ENCODE peak calls at places on chromosomes 12 and 14, in seven cellular contexts. X is GM12865, P is Calu3, Y is IMR-90, S is cardiac fibroblast, C is right atrium auricular region, I is GM12878. V is an unnamed sample.

GRCh38 chr12:8847435-8847834 is 25.0 kb downstream of the A2ML1 start:
- DNase-seq in C (no peak), P (no peak), I (no peak), X (no peak), S (no peak), Y (no peak), V (no peak)

GRCh38 chr14:70189678-70190077 is 927 bp upstream of the SLC8A3 start:
- DNase-seq in Y (no peak), I (no peak), S (no peak), P (no peak), X (peak; percentile 19), C (no peak), V (no peak)

GRCh38 chr12:53230971-53231858 is 794 bp downstream of the RARG start:
- DNase-seq in Y (no peak), X (no peak), S (no peak), P (no peak), I (no peak), C (no peak), V (no peak)

GRCh38 chr12:20289512-20289911 is 78.8 kb upstream of the PDE3A start:
- DNase-seq in C (no peak), X (no peak), Y (no peak), I (no peak), S (no peak), P (no peak), V (no peak)

GRCh38 chr14:103213331-103213730 is 90.1 kb downstream of the TNFAIP2 start:
- DNase-seq in Y (no peak), C (no peak), P (peak; percentile 25), S (no peak), I (no peak), X (no peak), V (no peak)

GRCh38 chr12:6540181-6540877 is 6.0 kb downstream of the GAPDH start:
- DNase-seq in I (no peak), C (peak; percentile 97), S (peak; percentile 97), Y (peak; percentile 93), P (peak; percentile 78), X (peak; percentile 53), V (peak; percentile 96)

GRCh38 chr12:53195516-53196420 is 11.3 kb downstream of the ITGB7 start:
- DNase-seq in P (no peak), I (no peak), Y (no peak), S (no peak), X (no peak), C (no peak), V (no peak)

GRCh38 chr14:69580009-69580577 is 5.4 kb upstream of the CCDC177 start:
- DNase-seq in I (no peak), P (peak; percentile 66), C (peak; percentile 66), Y (peak; percentile 96), X (peak; percentile 57), S (peak; percentile 99), V (no peak)

GRCh38 chr12:78406776-78407335 is 457.7 kb upstream of the SYT1 start:
- DNase-seq in Y (peak; percentile 9), P (no peak), I (peak; percentile 5), S (peak; percentile 41), C (no peak), X (peak; percentile 44), V (no peak)

GRCh38 chr14:64979336-64980074 is 7.2 kb upstream of the FNTB start:
- DNase-seq in P (no peak), C (no peak), S (peak; percentile 23), I (no peak), X (no peak), Y (peak; percentile 77), V (no peak)

GRCh38 chr12:53940448-53941014 is 1.9 kb downstream of the HOXC13 start:
- DNase-seq in X (no peak), P (no peak), Y (no peak), C (no peak), I (no peak), S (no peak), V (no peak)

GRCh38 chr12:114636723-114637480 is 47.1 kb downstream of the TBX3 start:
- DNase-seq in C (no peak), P (peak; percentile 18), Y (peak; percentile 19), X (no peak), S (peak; percentile 26), I (no peak), V (no peak)

GRCh38 chr12:40693503-40693863 is 1.2 kb downstream of the CNTN1 start:
- DNase-seq in Y (no peak), X (no peak), P (no peak), S (no peak), I (no peak), C (no peak), V (no peak)

GRCh38 chr12:40156031-40156764 is 50.3 kb upstream of the SLC2A13 start:
- DNase-seq in C (no peak), P (no peak), S (no peak), I (no peak), Y (no peak), X (no peak), V (no peak)

GRCh38 chr14:45699451-45699850 is 446.4 kb upstream of the MIS18BP1 start:
- DNase-seq in X (no peak), C (no peak), S (no peak), I (no peak), Y (no peak), P (no peak), V (no peak)

GRCh38 chr14:51792819-51793218 is 67.6 kb upstream of the GNG2 start:
- DNase-seq in S (peak; percentile 40), C (no peak), I (no peak), P (no peak), Y (peak; percentile 84), X (no peak), V (no peak)

GRCh38 chr12:107765316-107765715 is 4.4 kb upstream of the PRDM4 start:
- DNase-seq in S (no peak), I (no peak), Y (no peak), P (no peak), X (no peak), C (no peak), V (no peak)

GRCh38 chr14:77142289-77142814 is 761 bp upstream of the ZDHHC22 start:
- DNase-seq in I (no peak), P (no peak), X (no peak), C (no peak), Y (no peak), S (no peak), V (no peak)

GRCh38 chr14:75675265-75675960 is 14.4 kb downstream of the TTLL5 start:
- DNase-seq in C (no peak), X (no peak), S (no peak), P (no peak), I (no peak), Y (no peak), V (no peak)

GRCh38 chr12:51959211-51959610 is 7.7 kb downstream of the ACVR1B start:
- DNase-seq in Y (peak; percentile 41), P (no peak), I (no peak), C (no peak), S (peak; percentile 32), X (no peak), V (no peak)

GRCh38 chr12:25935355-25936144 is 22.9 kb upstream of the RASSF8 start:
- DNase-seq in I (no peak), P (no peak), X (no peak), C (no peak), Y (no peak), S (no peak), V (no peak)

GRCh38 chr12:123808167-123808566 is 46.1 kb downstream of the DNAH10 start:
- DNase-seq in P (peak; percentile 42), I (no peak), C (no peak), Y (peak; percentile 7), X (peak; percentile 5), S (peak; percentile 22), V (no peak)
- TF ChIP-seq CTCF in P (no peak), I (peak; percentile 11), C (no peak), Y (peak; percentile 35), X (peak; percentile 24), S (peak; percentile 45), V (peak; percentile 58)

GRCh38 chr14:60656755-60657608 is 7.7 kb upstream of the SIX1 start:
- DNase-seq in Y (peak; percentile 73), X (peak; percentile 91), P (peak; percentile 76), I (peak; percentile 31), C (no peak), S (peak; percentile 80), V (peak; percentile 92)
- TF ChIP-seq CTCF in Y (peak; percentile 53), X (peak; percentile 54), P (peak; percentile 12), I (peak; percentile 75), C (no peak), S (peak; percentile 48), V (peak; percentile 81)

DNA sequence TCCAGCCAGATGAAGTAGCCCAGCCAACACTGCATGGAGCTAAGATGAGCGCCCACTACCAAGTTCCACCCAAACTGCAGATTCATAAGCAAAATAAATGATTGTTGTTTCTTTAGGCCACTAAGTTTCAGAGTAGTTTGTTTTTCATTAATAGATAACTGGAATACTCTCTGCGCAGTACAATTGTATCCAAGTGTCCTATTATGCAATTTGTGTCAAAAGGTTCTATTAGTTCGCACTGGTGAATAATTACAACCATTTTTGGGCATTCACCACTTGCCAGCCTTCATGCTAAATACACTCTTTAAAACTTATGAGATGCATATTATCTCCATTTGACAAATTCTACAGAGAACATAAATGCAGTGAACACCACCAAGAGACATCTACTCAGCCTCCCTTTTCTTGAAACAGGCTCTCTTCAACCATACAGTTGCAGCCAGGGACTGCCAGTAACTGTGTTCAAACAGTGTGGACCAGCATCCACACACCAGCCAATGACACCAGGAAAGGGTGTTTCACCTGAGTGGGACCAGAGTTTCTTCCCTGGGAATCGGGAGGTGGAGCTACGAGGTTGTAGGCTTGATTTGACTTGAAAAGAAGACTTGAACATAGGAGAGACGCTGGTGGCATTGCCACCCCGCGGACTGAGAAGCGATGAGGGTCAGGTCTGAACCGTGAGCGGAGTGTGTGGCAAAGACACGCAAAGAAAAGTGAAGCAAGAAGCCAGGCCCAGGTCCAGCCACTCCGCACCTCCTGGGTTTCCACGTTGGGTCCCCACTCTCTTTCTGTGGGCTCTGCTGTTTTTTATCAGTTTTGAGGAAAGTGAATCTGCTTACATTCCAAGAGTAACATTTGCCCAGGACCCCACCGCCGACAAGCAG is 53.0 kb upstream of the FZD10 start:
- DNase-seq in S (no peak), I (no peak), Y (no peak), X (no peak), P (no peak), C (no peak), V (no peak)
- TF ChIP-seq CTCF in S (no peak), I (no peak), Y (no peak), X (no peak), P (no peak), C (no peak), V (no peak)

GRCh38 chr14:61140271-61140670 is 140.9 kb downstream of the TMEM30B start:
- DNase-seq in C (no peak), P (no peak), I (no peak), S (peak; percentile 43), X (no peak), Y (peak; percentile 37), V (no peak)

GRCh38 chr14:61140872-61141271 is 140.3 kb downstream of the TMEM30B start:
- DNase-seq in Y (peak; percentile 96), P (no peak), C (no peak), S (peak; percentile 89), X (no peak), I (no peak), V (no peak)

DNA sequence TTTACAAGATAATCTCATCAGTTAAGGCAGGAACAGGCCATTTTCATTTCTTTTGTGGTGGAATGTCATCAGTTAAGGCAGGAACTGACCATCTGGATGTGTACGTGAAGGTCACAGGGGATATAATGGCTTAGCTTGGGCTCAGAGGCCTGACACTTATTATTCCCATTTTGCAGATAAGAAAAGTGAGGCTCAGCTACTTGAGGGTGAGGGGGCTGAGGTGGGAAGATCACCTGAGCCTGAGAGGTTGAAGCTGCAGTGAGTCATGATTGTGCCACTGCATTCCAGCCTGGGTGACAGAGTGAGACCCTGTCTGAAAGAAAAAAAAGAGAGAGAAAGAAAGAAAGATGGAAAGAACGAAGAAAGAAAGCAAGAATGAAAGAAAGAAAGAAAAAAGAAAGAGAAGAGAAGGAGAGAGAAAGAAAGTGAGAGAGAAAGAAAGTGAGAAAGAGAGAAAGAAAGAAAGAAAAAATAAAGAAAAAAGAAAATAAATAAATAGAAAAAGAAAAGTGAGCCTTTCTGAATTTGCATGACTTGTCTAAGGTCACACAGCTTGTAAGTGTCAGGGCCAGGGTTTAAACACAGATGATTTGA is 142.0 kb downstream of the TMEM30B start:
- DNase-seq in S (no peak), C (no peak), I (no peak), X (no peak), Y (no peak), P (no peak), V (no peak)
- TF ChIP-seq CTCF in S (no peak), C (no peak), I (no peak), X (no peak), Y (no peak), P (no peak), V (no peak)

V was measured in chondrocyte.